ENCODE peak calls at places on chromosomes 4 and X, in four cellular contexts. J is WTC11, P is GM12878, A is K562. G is an unnamed sample.

GRCh38 chr4:2036327-2036726 is 22.8 kb upstream of the NAT8L start:
- DNase-seq in J (no peak), P (no peak), A (no peak), G (no peak)

GRCh38 chrX:46670316-46670715 is 88.6 kb downstream of the SLC9A7 start:
- DNase-seq in J (no peak), P (no peak), A (no peak), G (no peak)

GRCh38 chr4:114780205-114780604 is 181.6 kb downstream of the UGT8 start:
- DNase-seq in J (no peak), P (no peak), A (no peak), G (peak; percentile 14)

GRCh38 chr4:60989141-60989540 is 211.0 kb upstream of the ADGRL3 start:
- DNase-seq in J (no peak), P (no peak), A (no peak), G (no peak)

GRCh38 chrX:73913580-73913979 is 350.6 kb downstream of the CHIC1 start:
- DNase-seq in J (no peak), P (no peak), A (no peak), G (peak; percentile 3)

GRCh38 chrX:122091571-122091970 is 1044.2 kb downstream of the GLUD2 start:
- DNase-seq in J (no peak), P (no peak), A (no peak), G (no peak)

GRCh38 chr4:144267084-144267483 is 126.6 kb upstream of the GYPA start:
- DNase-seq in J (no peak), P (no peak), A (no peak), G (no peak)

GRCh38 chr4:38034986-38035882 is 75.0 kb downstream of the PTTG2 start:
- DNase-seq in J (no peak), P (no peak), A (peak; percentile 67), G (peak; percentile 66)

GRCh38 chr4:168795346-168795745 is 214.7 kb downstream of the CBR4 start:
- DNase-seq in J (no peak), P (no peak), A (no peak), G (no peak)

GRCh38 chrX:150268839-150269238 is 94.3 kb upstream of the MAMLD1 start:
- DNase-seq in J (no peak), P (no peak), A (no peak), G (no peak)

GRCh38 chrX:101348452-101349222 is at the start of gene TIMM8A:
- DNase-seq in J (peak; percentile 65), P (peak; percentile 31), A (peak; percentile 91), G (peak; percentile 65)

DNA sequence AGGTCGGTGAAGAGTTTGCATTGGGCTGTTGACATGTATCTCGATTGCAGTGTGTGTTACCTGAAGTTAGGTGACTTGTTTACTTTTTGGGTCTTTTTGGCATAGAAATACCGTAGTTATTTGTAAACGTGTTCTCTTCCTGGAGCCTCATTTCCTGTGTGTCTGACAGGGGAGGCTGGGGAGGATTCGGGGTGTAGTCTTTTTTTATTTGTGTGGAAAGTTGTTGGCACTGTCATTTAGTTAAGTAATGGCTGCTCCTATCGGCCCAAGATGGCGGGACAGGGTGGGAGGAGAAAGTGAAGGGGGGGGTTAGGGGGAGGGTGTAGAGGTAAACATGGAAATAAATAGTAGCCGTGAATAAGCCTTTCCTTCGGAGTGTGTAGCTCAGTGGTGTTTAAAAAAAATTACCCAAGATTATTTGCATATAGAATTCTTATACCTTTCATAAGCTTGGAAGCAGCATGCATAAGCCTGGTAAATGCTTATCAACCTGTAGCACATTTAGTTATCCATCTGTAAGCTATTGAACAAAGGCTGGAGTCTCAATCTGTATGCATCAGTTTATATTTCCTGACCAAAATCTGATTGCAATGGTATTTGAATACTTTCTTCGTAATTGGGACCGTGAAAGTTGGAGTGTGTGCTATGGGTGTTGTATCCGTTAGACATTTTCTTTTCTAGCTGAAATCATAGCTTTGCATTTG is 1.6 kb downstream of the KDM6A start:
- DNase-seq in J (no peak), P (no peak), A (peak; percentile 75), G (no peak)
- TF ChIP-seq CBFB in J (no peak), P (no peak), A (no peak), G (no peak)

GRCh38 chrX:154012336-154012991 is 7.2 kb downstream of the IRAK1 start:
- DNase-seq in J (no peak), P (no peak), A (no peak), G (peak; percentile 72)

GRCh38 chrX:154015581-154016264 is 4.0 kb downstream of the IRAK1 start:
- DNase-seq in J (no peak), P (no peak), A (no peak), G (no peak)

GRCh38 chrX:154014429-154015380 is 5.0 kb downstream of the IRAK1 start:
- DNase-seq in J (no peak), P (no peak), A (no peak), G (no peak)

GRCh38 chrX:154013001-154013421 is 6.7 kb downstream of the IRAK1 start:
- DNase-seq in J (no peak), P (no peak), A (no peak), G (no peak)

DNA sequence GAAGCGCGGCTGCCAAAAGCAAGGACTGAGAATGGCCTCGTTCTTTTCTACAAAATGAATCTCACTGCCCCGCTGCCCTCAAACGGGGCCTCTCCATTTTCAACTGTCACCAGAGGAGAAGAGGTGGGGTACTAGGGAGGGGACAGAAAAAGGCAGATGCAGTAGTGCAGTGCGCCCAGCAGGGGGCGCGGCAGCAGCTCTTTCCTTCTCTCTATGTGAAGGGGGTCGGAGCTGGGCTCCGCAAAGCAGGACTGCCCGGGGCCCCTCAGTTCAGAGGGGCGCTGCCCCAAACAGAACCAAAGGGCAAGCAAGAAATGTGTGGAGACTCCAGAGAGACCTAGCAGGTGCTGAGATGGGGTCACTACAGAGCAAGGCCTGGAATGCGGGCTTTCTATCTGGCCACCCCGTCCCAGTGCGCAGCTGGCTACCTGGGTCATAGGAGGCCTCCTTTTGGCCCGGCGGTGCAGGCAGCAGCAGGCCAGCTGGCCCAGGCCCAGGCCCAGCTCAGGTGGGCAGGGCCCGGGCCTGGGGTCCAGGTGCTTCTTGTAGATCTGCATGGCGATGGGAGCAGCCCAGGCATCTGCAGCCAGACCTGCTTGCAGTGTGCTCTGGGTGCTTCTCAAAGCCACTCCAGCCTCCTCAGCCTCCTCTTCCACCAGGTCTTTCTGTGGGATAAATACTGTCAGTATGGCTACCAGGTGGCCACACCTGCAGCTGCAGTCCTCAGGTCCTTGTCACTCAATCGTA is 5.9 kb downstream of the IRAK1 start:
- DNase-seq in J (peak; percentile 55), P (no peak), A (peak; percentile 66), G (no peak)
- TF ChIP-seq SP1 in J (no peak), P (no peak), A (no peak), G (no peak)

DNA sequence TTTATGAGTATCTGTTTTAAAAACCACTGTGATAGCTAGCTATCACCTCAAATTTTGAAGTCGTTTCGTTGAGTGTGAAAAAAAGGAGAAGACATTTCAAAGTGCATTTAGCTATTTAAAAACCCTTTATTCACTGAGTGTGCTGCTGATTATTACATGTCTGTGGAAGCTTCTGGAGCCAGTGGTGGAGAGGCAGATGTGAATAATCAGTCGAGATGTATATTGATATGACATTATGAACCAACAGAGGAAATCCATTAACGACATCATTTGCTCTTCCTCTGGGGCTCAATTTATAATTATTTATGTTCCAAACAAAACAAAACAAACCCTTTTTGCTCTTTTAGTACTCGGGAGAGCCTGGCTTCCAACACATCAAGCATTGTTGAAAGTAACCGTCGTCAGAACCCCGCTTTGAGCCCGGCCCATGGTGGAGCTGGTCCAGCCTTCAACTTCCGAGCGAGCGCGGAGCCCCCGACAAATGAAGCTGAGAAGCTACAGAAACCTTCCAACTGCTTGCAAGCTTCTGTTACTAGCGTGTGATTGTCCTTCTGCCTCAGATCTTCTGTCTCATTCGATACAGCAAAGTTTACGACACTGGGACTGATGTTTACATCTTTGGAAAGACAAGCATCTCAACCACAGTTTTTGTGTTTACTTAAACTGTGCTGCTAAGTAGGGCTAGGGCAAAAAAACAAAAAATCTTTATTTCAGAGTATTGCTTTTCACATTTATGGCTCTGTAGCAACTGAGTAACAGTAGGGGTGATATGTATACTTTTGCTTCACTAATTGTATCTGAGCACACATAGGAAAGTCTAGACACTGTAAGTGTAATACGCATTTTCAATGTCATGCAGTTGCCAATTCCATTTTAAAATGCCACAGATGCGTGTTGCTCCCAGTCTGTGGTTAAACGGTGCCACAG is 111.9 kb downstream of the STOX2 start:
- DNase-seq in J (no peak), P (no peak), A (no peak), G (no peak)
- TF ChIP-seq MAX in J (no peak), P (no peak), A (no peak), G (no peak)

GRCh38 chr4:102139132-102139573 is 206.1 kb downstream of the SLC39A8 start:
- DNase-seq in J (no peak), P (no peak), A (no peak), G (no peak)
- TF ChIP-seq CBFB in J (no peak), P (no peak), A (no peak), G (no peak)

GRCh38 chr4:23023121-23023520 is 330.4 kb downstream of the GBA3 start:
- DNase-seq in J (no peak), P (no peak), A (no peak), G (no peak)
- TF ChIP-seq SP1 in J (no peak), P (no peak), A (no peak), G (no peak)

G was measured in HepG2.